ENCODE peak calls at places on chromosomes 4 and X, in ten cellular contexts. One of them, this sample, is unnamed.

GRCh38 chr4:35604724-35605123 is 639.6 kb downstream of the ARAP2 start:
- DNase-seq in AG04449: no peak
- DNase-seq in progenitor cell of endocrine pancreas: no peak
- DNase-seq in colonic mucosa: no peak
- DNase-seq in fibroblast of mammary gland: no peak
- DNase-seq in HepG2: no peak
- DNase-seq in neural progenitor cell: no peak
- DNase-seq in GM12865: peak; percentile 4
- DNase-seq in fibroblast of the aortic adventitia: no peak
- DNase-seq in astrocyte of the spinal cord: no peak
- DNase-seq in this sample: no peak

GRCh38 chrX:47723083-47723482 is 64.1 kb upstream of the UXT start:
- DNase-seq in HepG2: no peak
- DNase-seq in astrocyte of the spinal cord: no peak
- DNase-seq in neural progenitor cell: no peak
- DNase-seq in fibroblast of mammary gland: no peak
- DNase-seq in GM12865: no peak
- DNase-seq in fibroblast of the aortic adventitia: no peak
- DNase-seq in AG04449: no peak
- DNase-seq in colonic mucosa: no peak
- DNase-seq in progenitor cell of endocrine pancreas: no peak
- DNase-seq in this sample: no peak

GRCh38 chrX:123909498-123909897 is 49.6 kb downstream of the XIAP start:
- DNase-seq in GM12865: no peak
- DNase-seq in progenitor cell of endocrine pancreas: no peak
- DNase-seq in fibroblast of the aortic adventitia: peak; percentile 44
- DNase-seq in fibroblast of mammary gland: peak; percentile 14
- DNase-seq in neural progenitor cell: no peak
- DNase-seq in colonic mucosa: no peak
- DNase-seq in astrocyte of the spinal cord: no peak
- DNase-seq in AG04449: no peak
- DNase-seq in HepG2: no peak
- DNase-seq in this sample: no peak

GRCh38 chrX:101117701-101118100 is 19.7 kb downstream of the CENPI start:
- DNase-seq in GM12865: no peak
- DNase-seq in colonic mucosa: no peak
- DNase-seq in progenitor cell of endocrine pancreas: no peak
- DNase-seq in HepG2: no peak
- DNase-seq in neural progenitor cell: no peak
- DNase-seq in astrocyte of the spinal cord: peak; percentile 20
- DNase-seq in fibroblast of the aortic adventitia: peak; percentile 67
- DNase-seq in AG04449: no peak
- DNase-seq in fibroblast of mammary gland: peak; percentile 49
- DNase-seq in this sample: no peak

GRCh38 chrX:30504309-30504708 is 73.3 kb downstream of the TASL start:
- DNase-seq in fibroblast of the aortic adventitia: peak; percentile 67
- DNase-seq in astrocyte of the spinal cord: peak; percentile 45
- DNase-seq in colonic mucosa: no peak
- DNase-seq in AG04449: no peak
- DNase-seq in progenitor cell of endocrine pancreas: no peak
- DNase-seq in HepG2: peak; percentile 20
- DNase-seq in neural progenitor cell: peak; percentile 20
- DNase-seq in GM12865: peak; percentile 41
- DNase-seq in fibroblast of mammary gland: peak; percentile 51
- DNase-seq in this sample: no peak

GRCh38 chr4:101973331-101973730 is 182.8 kb downstream of the BANK1 start:
- DNase-seq in GM12865: no peak
- DNase-seq in HepG2: no peak
- DNase-seq in fibroblast of mammary gland: no peak
- DNase-seq in AG04449: no peak
- DNase-seq in progenitor cell of endocrine pancreas: no peak
- DNase-seq in neural progenitor cell: no peak
- DNase-seq in colonic mucosa: no peak
- DNase-seq in astrocyte of the spinal cord: no peak
- DNase-seq in fibroblast of the aortic adventitia: no peak
- DNase-seq in this sample: no peak

GRCh38 chr4:185332575-185333464 is 62.9 kb downstream of the LRP2BP start:
- DNase-seq in HepG2: peak; percentile 92
- DNase-seq in neural progenitor cell: no peak
- DNase-seq in colonic mucosa: no peak
- DNase-seq in AG04449: no peak
- DNase-seq in astrocyte of the spinal cord: no peak
- DNase-seq in fibroblast of mammary gland: no peak
- DNase-seq in progenitor cell of endocrine pancreas: no peak
- DNase-seq in GM12865: peak; percentile 92
- DNase-seq in fibroblast of the aortic adventitia: no peak
- DNase-seq in this sample: no peak

GRCh38 chrX:107723501-107723900 is 52.1 kb downstream of the TSC22D3 start:
- DNase-seq in HepG2: no peak
- DNase-seq in neural progenitor cell: no peak
- DNase-seq in progenitor cell of endocrine pancreas: no peak
- DNase-seq in GM12865: no peak
- DNase-seq in AG04449: no peak
- DNase-seq in fibroblast of mammary gland: no peak
- DNase-seq in colonic mucosa: no peak
- DNase-seq in astrocyte of the spinal cord: no peak
- DNase-seq in fibroblast of the aortic adventitia: no peak
- DNase-seq in this sample: no peak

GRCh38 chrX:48489892-48490291 is 13.9 kb downstream of the FTSJ1 start:
- DNase-seq in fibroblast of the aortic adventitia: no peak
- DNase-seq in GM12865: no peak
- DNase-seq in progenitor cell of endocrine pancreas: no peak
- DNase-seq in colonic mucosa: no peak
- DNase-seq in astrocyte of the spinal cord: no peak
- DNase-seq in HepG2: no peak
- DNase-seq in AG04449: no peak
- DNase-seq in neural progenitor cell: no peak
- DNase-seq in fibroblast of mammary gland: no peak
- DNase-seq in this sample: no peak

GRCh38 chr4:136400829-136401228 is 1131.5 kb downstream of the PCDH18 start:
- DNase-seq in astrocyte of the spinal cord: no peak
- DNase-seq in AG04449: no peak
- DNase-seq in fibroblast of the aortic adventitia: no peak
- DNase-seq in progenitor cell of endocrine pancreas: no peak
- DNase-seq in GM12865: no peak
- DNase-seq in colonic mucosa: no peak
- DNase-seq in neural progenitor cell: peak; percentile 54
- DNase-seq in fibroblast of mammary gland: no peak
- DNase-seq in HepG2: peak; percentile 2
- DNase-seq in this sample: no peak

GRCh38 chr4:166143227-166143626 is 270.2 kb downstream of the TLL1 start:
- DNase-seq in AG04449: peak; percentile 37
- DNase-seq in astrocyte of the spinal cord: peak; percentile 42
- DNase-seq in progenitor cell of endocrine pancreas: no peak
- DNase-seq in fibroblast of mammary gland: peak; percentile 11
- DNase-seq in neural progenitor cell: no peak
- DNase-seq in colonic mucosa: no peak
- DNase-seq in HepG2: no peak
- DNase-seq in GM12865: peak; percentile 60
- DNase-seq in fibroblast of the aortic adventitia: no peak
- DNase-seq in this sample: no peak

GRCh38 chr4:16674133-16674532 is 224.3 kb downstream of the LDB2 start:
- DNase-seq in fibroblast of mammary gland: no peak
- DNase-seq in astrocyte of the spinal cord: no peak
- DNase-seq in fibroblast of the aortic adventitia: no peak
- DNase-seq in GM12865: no peak
- DNase-seq in colonic mucosa: no peak
- DNase-seq in HepG2: no peak
- DNase-seq in progenitor cell of endocrine pancreas: no peak
- DNase-seq in AG04449: no peak
- DNase-seq in neural progenitor cell: no peak
- DNase-seq in this sample: no peak

GRCh38 chr4:74189331-74190043 is 31.6 kb downstream of the MTHFD2L start:
- DNase-seq in AG04449: no peak
- DNase-seq in colonic mucosa: no peak
- DNase-seq in progenitor cell of endocrine pancreas: no peak
- DNase-seq in fibroblast of mammary gland: peak; percentile 70
- DNase-seq in neural progenitor cell: peak; percentile 70
- DNase-seq in fibroblast of the aortic adventitia: peak; percentile 80
- DNase-seq in astrocyte of the spinal cord: peak; percentile 56
- DNase-seq in GM12865: peak; percentile 72
- DNase-seq in HepG2: peak; percentile 64
- DNase-seq in this sample: no peak

GRCh38 chrX:100407784-100408642 is 2.1 kb downstream of the PCDH19 start:
- DNase-seq in colonic mucosa: no peak
- DNase-seq in fibroblast of mammary gland: no peak
- DNase-seq in astrocyte of the spinal cord: no peak
- DNase-seq in neural progenitor cell: peak; percentile 21
- DNase-seq in fibroblast of the aortic adventitia: no peak
- DNase-seq in GM12865: no peak
- DNase-seq in HepG2: no peak
- DNase-seq in AG04449: no peak
- DNase-seq in progenitor cell of endocrine pancreas: no peak
- DNase-seq in this sample: no peak

GRCh38 chrX:134551365-134552095 is 91.6 kb downstream of the HPRT1 start:
- DNase-seq in fibroblast of mammary gland: peak; percentile 72
- DNase-seq in fibroblast of the aortic adventitia: peak; percentile 64
- DNase-seq in GM12865: no peak
- DNase-seq in astrocyte of the spinal cord: peak; percentile 55
- DNase-seq in HepG2: no peak
- DNase-seq in progenitor cell of endocrine pancreas: no peak
- DNase-seq in AG04449: no peak
- DNase-seq in colonic mucosa: no peak
- DNase-seq in neural progenitor cell: peak; percentile 25
- DNase-seq in this sample: no peak

GRCh38 chr4:26029512-26030131 is 115.6 kb downstream of the SMIM20 start:
- DNase-seq in HepG2: no peak
- DNase-seq in progenitor cell of endocrine pancreas: no peak
- DNase-seq in GM12865: peak; percentile 16
- DNase-seq in fibroblast of the aortic adventitia: no peak
- DNase-seq in astrocyte of the spinal cord: no peak
- DNase-seq in AG04449: no peak
- DNase-seq in colonic mucosa: no peak
- DNase-seq in fibroblast of mammary gland: no peak
- DNase-seq in neural progenitor cell: peak; percentile 11
- DNase-seq in this sample: no peak
- TF ChIP-seq CTCF in HepG2: no peak
- TF ChIP-seq CTCF in progenitor cell of endocrine pancreas: no peak
- TF ChIP-seq CTCF in GM12865: no peak
- TF ChIP-seq CTCF in fibroblast of the aortic adventitia: no peak
- TF ChIP-seq CTCF in astrocyte of the spinal cord: no peak
- TF ChIP-seq CTCF in AG04449: no peak
- TF ChIP-seq CTCF in colonic mucosa: no peak
- TF ChIP-seq CTCF in fibroblast of mammary gland: no peak
- TF ChIP-seq CTCF in neural progenitor cell: no peak
- TF ChIP-seq CTCF in this sample: no peak

GRCh38 chr4:94332983-94333590 is 9.5 kb downstream of the HPGDS start:
- DNase-seq in fibroblast of the aortic adventitia: peak; percentile 15
- DNase-seq in progenitor cell of endocrine pancreas: no peak
- DNase-seq in astrocyte of the spinal cord: no peak
- DNase-seq in neural progenitor cell: peak; percentile 71
- DNase-seq in colonic mucosa: no peak
- DNase-seq in fibroblast of mammary gland: no peak
- DNase-seq in AG04449: no peak
- DNase-seq in GM12865: no peak
- DNase-seq in HepG2: peak; percentile 7
- DNase-seq in this sample: peak; percentile 13
- TF ChIP-seq CTCF in fibroblast of the aortic adventitia: peak; percentile 35
- TF ChIP-seq CTCF in progenitor cell of endocrine pancreas: peak; percentile 34
- TF ChIP-seq CTCF in astrocyte of the spinal cord: peak; percentile 33
- TF ChIP-seq CTCF in neural progenitor cell: peak; percentile 56
- TF ChIP-seq CTCF in colonic mucosa: no peak
- TF ChIP-seq CTCF in fibroblast of mammary gland: no peak
- TF ChIP-seq CTCF in AG04449: peak; percentile 19
- TF ChIP-seq CTCF in GM12865: peak; percentile 1
- TF ChIP-seq CTCF in HepG2: peak; percentile 29
- TF ChIP-seq CTCF in this sample: no peak

DNA sequence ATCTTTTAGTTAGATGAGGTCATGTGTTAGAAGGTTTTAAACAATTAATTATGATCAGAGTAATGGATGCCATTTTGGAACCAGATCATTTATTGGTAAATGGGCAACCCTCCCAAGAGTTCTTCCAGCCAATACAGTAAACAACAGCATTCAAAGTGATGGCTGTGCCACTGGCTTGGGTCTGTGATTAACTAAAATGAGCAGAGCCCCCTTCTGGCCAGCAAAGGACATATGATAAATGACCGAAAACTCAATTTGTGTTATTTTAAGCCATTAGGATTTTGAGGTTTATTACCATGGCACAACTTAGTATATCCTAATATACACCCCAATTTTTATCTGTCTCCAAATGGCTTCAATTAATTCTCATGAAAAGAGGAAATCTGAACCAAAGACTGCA is 90.8 kb upstream of the NPFFR2 start:
- DNase-seq in AG04449: no peak
- DNase-seq in astrocyte of the spinal cord: no peak
- DNase-seq in fibroblast of mammary gland: peak; percentile 15
- DNase-seq in progenitor cell of endocrine pancreas: no peak
- DNase-seq in colonic mucosa: peak; percentile 19
- DNase-seq in fibroblast of the aortic adventitia: peak; percentile 9
- DNase-seq in HepG2: peak; percentile 1
- DNase-seq in GM12865: peak; percentile 39
- DNase-seq in neural progenitor cell: peak; percentile 69
- DNase-seq in this sample: peak; percentile 6
- TF ChIP-seq CTCF in AG04449: no peak
- TF ChIP-seq CTCF in astrocyte of the spinal cord: peak; percentile 29
- TF ChIP-seq CTCF in fibroblast of mammary gland: peak; percentile 42
- TF ChIP-seq CTCF in progenitor cell of endocrine pancreas: peak; percentile 61
- TF ChIP-seq CTCF in colonic mucosa: no peak
- TF ChIP-seq CTCF in fibroblast of the aortic adventitia: peak; percentile 25
- TF ChIP-seq CTCF in HepG2: peak; percentile 29
- TF ChIP-seq CTCF in GM12865: peak; percentile 19
- TF ChIP-seq CTCF in neural progenitor cell: peak; percentile 72
- TF ChIP-seq CTCF in this sample: no peak

GRCh38 chr4:142708231-142708630 is 137.9 kb downstream of the INPP4B start:
- DNase-seq in fibroblast of the aortic adventitia: no peak
- DNase-seq in astrocyte of the spinal cord: no peak
- DNase-seq in AG04449: no peak
- DNase-seq in fibroblast of mammary gland: no peak
- DNase-seq in neural progenitor cell: no peak
- DNase-seq in HepG2: no peak
- DNase-seq in progenitor cell of endocrine pancreas: no peak
- DNase-seq in colonic mucosa: no peak
- DNase-seq in GM12865: no peak
- DNase-seq in this sample: no peak
- TF ChIP-seq CTCF in fibroblast of the aortic adventitia: no peak
- TF ChIP-seq CTCF in astrocyte of the spinal cord: no peak
- TF ChIP-seq CTCF in AG04449: no peak
- TF ChIP-seq CTCF in fibroblast of mammary gland: no peak
- TF ChIP-seq CTCF in neural progenitor cell: no peak
- TF ChIP-seq CTCF in HepG2: no peak
- TF ChIP-seq CTCF in progenitor cell of endocrine pancreas: no peak
- TF ChIP-seq CTCF in colonic mucosa: no peak
- TF ChIP-seq CTCF in GM12865: no peak
- TF ChIP-seq CTCF in this sample: no peak

DNA sequence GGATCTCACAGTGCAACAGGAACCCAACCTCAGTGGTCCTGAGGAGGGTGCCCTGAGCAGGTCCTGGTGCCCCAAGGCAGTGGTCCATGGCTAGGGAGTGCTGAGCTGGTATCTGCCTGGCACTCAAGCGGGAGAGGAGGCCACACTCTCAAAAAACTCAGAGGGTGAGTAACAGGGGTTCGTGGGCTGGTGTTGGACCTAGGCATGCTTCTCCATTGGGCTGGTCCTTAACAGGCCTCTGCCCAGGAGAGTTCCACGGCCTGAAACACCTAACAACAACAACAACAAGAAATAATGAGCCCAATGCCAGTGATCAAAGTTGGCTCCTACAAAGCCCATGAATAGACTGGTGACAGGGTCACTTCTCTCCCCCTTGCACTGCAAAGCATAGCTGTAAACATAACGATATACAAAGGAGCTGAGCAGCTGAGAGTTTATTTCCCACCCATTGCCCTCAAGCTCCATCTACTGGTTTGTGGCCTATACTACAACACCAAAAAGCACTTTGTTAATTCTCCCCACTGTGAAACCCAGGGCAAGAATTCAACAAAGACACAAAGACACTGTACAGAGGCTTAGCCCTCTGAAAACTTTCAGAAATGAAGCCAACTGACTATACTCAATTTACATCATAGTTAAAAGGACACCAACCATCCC is 736.2 kb upstream of the ADGRL3 start:
- DNase-seq in HepG2: peak; percentile 1
- DNase-seq in fibroblast of the aortic adventitia: no peak
- DNase-seq in fibroblast of mammary gland: no peak
- DNase-seq in progenitor cell of endocrine pancreas: no peak
- DNase-seq in GM12865: no peak
- DNase-seq in astrocyte of the spinal cord: no peak
- DNase-seq in neural progenitor cell: peak; percentile 12
- DNase-seq in colonic mucosa: no peak
- DNase-seq in AG04449: no peak
- DNase-seq in this sample: no peak
- TF ChIP-seq CTCF in HepG2: peak; percentile 53
- TF ChIP-seq CTCF in fibroblast of the aortic adventitia: peak; percentile 16
- TF ChIP-seq CTCF in fibroblast of mammary gland: no peak
- TF ChIP-seq CTCF in progenitor cell of endocrine pancreas: peak; percentile 37
- TF ChIP-seq CTCF in GM12865: peak; percentile 18
- TF ChIP-seq CTCF in astrocyte of the spinal cord: peak; percentile 35
- TF ChIP-seq CTCF in neural progenitor cell: peak; percentile 39
- TF ChIP-seq CTCF in colonic mucosa: no peak
- TF ChIP-seq CTCF in AG04449: peak; percentile 33
- TF ChIP-seq CTCF in this sample: no peak

This sample was measured in Calu3.